ENCODE peak calls at places on chromosomes 7 and 10, in eight cellular contexts. A is H1, K is stomach, D is esophagus muscularis mucosa, W is Panc1, Y is GM12892, V is transverse colon, X is prostate gland. J is an unnamed sample.

GRCh38 chr7:142413280-142414000 is 155.6 kb upstream of the PRSS58 start:
- DNase-seq in V (no peak), D (no peak), X (no peak), K (no peak), A (no peak), W (no peak), Y (no peak), J (no peak)

GRCh38 chr10:132377326-132377725 is 19.7 kb upstream of the PWWP2B start:
- DNase-seq in W (no peak), D (no peak), A (no peak), K (no peak), X (no peak), V (no peak), Y (no peak), J (no peak)

GRCh38 chr10:61985715-61986114 is 84.2 kb downstream of the ARID5B start:
- DNase-seq in W (no peak), D (no peak), A (no peak), X (no peak), K (no peak), Y (no peak), V (no peak), J (no peak)

GRCh38 chr7:151142686-151143040 is 24.8 kb downstream of the GBX1 start:
- DNase-seq in K (peak), V (peak), D (no peak), Y (no peak), W (no peak), A (no peak), X (no peak), J (no peak)

GRCh38 chr7:149209518-149210269 is 14.3 kb downstream of the ZNF282 start:
- DNase-seq in Y (peak), A (peak), D (no peak), W (peak), X (no peak), V (peak), K (peak), J (peak)

GRCh38 chr7:43779032-43779812 is 20.7 kb downstream of the BLVRA start:
- DNase-seq in X (no peak), V (no peak), Y (no peak), D (peak), K (no peak), A (no peak), W (no peak), J (no peak)

GRCh38 chr7:25580156-25580555 is 351.9 kb upstream of the NPVF start:
- DNase-seq in V (no peak), D (no peak), W (no peak), Y (no peak), X (no peak), K (no peak), A (no peak), J (no peak)

GRCh38 chr10:60427148-60427547 is 37.5 kb upstream of the ANK3 start:
- DNase-seq in W (no peak), A (no peak), Y (no peak), K (no peak), V (no peak), X (no peak), D (no peak), J (no peak)

GRCh38 chr10:116679351-116679750 is 58.6 kb downstream of the PNLIPRP2 start:
- DNase-seq in Y (no peak), W (no peak), X (no peak), K (no peak), D (no peak), A (no peak), V (no peak), J (no peak)

GRCh38 chr10:7826971-7827370 is 8.7 kb downstream of the TAF3 start:
- DNase-seq in A (no peak), V (no peak), D (peak), X (no peak), W (no peak), K (no peak), Y (no peak), J (no peak)

GRCh38 chr7:108002726-108003590 is at the start of gene LAMB1:
- DNase-seq in V (peak), W (no peak), X (peak), D (no peak), A (peak), K (peak), Y (no peak), J (peak)

GRCh38 chr7:78473011-78473410 is 674.4 kb downstream of the PHTF2 start:
- DNase-seq in A (no peak), K (no peak), D (no peak), W (no peak), V (no peak), Y (no peak), X (no peak), J (no peak)

GRCh38 chr7:147833549-147833948 is 757.0 kb upstream of the C7orf33 start:
- DNase-seq in K (no peak), Y (no peak), V (no peak), A (peak), X (no peak), W (no peak), D (no peak), J (no peak)

GRCh38 chr10:104333037-104333727 is 5.1 kb downstream of the ITPRIP start:
- DNase-seq in X (no peak), K (peak), Y (no peak), V (no peak), D (no peak), A (no peak), W (no peak), J (no peak)

GRCh38 chr7:137992042-137992737 is 9.7 kb downstream of the CREB3L2 start:
- DNase-seq in V (no peak), A (no peak), X (no peak), D (no peak), Y (no peak), K (no peak), W (no peak), J (no peak)

GRCh38 chr10:78787095-78787494 is 281.7 kb upstream of the ZMIZ1 start:
- DNase-seq in D (no peak), V (no peak), X (no peak), A (no peak), Y (no peak), K (no peak), W (no peak), J (no peak)

GRCh38 chr10:22959292-22959691 is 31.4 kb downstream of the ARMC3 start:
- DNase-seq in W (no peak), Y (no peak), X (no peak), D (no peak), V (no peak), K (no peak), A (no peak), J (no peak)

GRCh38 chr7:82605247-82605864 is 161.8 kb upstream of the CACNA2D1 start:
- DNase-seq in W (no peak), D (no peak), X (no peak), A (no peak), Y (no peak), K (no peak), V (no peak), J (peak)

GRCh38 chr7:4220011-4220410 is 462.1 kb upstream of the FOXK1 start:
- DNase-seq in V (no peak), W (no peak), D (no peak), X (no peak), K (no peak), Y (no peak), A (no peak), J (no peak)

GRCh38 chr10:99888623-99889022 is 106.2 kb downstream of the ABCC2 start:
- DNase-seq in V (no peak), A (no peak), D (no peak), X (no peak), K (no peak), Y (no peak), W (no peak), J (no peak)

GRCh38 chr10:50395279-50395678 is 144.0 kb upstream of the ASAH2 start:
- DNase-seq in X (no peak), V (no peak), K (no peak), A (no peak), Y (no peak), D (no peak), W (no peak), J (no peak)

GRCh38 chr10:132232553-132232949 is 45.8 kb downstream of the DPYSL4 start:
- DNase-seq in X (no peak), Y (no peak), V (no peak), D (no peak), W (no peak), K (no peak), A (no peak), J (no peak)

GRCh38 chr7:25456467-25457171 is 228.3 kb upstream of the NPVF start:
- DNase-seq in V (peak), D (no peak), X (peak), W (no peak), K (peak), A (no peak), Y (no peak), J (no peak)

GRCh38 chr10:78062296-78062695 is 28.6 kb downstream of the RPS24 start:
- DNase-seq in V (no peak), K (no peak), A (no peak), Y (no peak), X (no peak), D (no peak), W (no peak), J (no peak)

GRCh38 chr7:104272767-104273384 is 55.5 kb upstream of the LHFPL3 start:
- DNase-seq in D (no peak), X (peak), A (no peak), Y (no peak), W (no peak), K (no peak), V (no peak), J (no peak)

GRCh38 chr7:110914263-110914662 is 176.7 kb upstream of the LRRN3 start:
- DNase-seq in D (no peak), X (no peak), A (no peak), V (no peak), W (no peak), K (no peak), Y (no peak), J (no peak)

GRCh38 chr7:110909102-110909501 is 181.8 kb upstream of the LRRN3 start:
- DNase-seq in Y (no peak), W (no peak), V (no peak), A (no peak), X (peak), D (no peak), K (no peak), J (no peak)

GRCh38 chr7:110905773-110906566 is 185.0 kb upstream of the LRRN3 start:
- DNase-seq in W (no peak), K (no peak), X (no peak), D (no peak), Y (no peak), A (no peak), V (no peak), J (no peak)

DNA sequence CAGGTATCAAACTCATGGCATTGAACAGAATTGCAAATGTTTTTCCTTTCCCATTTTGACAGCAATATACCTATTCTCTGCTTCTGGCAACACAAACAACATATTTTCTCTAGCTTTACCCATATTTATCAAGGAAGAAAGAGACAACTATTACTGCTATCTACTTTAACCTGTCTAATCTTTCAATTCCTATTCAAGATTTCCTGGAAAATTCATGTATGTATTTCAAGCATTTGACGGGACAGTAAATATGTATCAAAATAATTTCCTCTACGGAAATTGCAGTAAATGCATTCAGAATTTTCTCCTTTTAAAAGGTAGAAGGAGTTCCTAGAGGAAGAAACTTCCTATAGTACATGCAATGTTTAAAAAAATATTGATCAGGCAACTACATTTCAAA is 179.3 kb upstream of the LRRN3 start:
- DNase-seq in W (no peak), K (no peak), D (no peak), Y (no peak), A (no peak), V (no peak), X (no peak), J (no peak)
- TF ChIP-seq POLR2AphosphoS5 in W (no peak), K (no peak), D (no peak), Y (no peak), A (no peak), V (no peak), X (no peak), J (no peak)

DNA sequence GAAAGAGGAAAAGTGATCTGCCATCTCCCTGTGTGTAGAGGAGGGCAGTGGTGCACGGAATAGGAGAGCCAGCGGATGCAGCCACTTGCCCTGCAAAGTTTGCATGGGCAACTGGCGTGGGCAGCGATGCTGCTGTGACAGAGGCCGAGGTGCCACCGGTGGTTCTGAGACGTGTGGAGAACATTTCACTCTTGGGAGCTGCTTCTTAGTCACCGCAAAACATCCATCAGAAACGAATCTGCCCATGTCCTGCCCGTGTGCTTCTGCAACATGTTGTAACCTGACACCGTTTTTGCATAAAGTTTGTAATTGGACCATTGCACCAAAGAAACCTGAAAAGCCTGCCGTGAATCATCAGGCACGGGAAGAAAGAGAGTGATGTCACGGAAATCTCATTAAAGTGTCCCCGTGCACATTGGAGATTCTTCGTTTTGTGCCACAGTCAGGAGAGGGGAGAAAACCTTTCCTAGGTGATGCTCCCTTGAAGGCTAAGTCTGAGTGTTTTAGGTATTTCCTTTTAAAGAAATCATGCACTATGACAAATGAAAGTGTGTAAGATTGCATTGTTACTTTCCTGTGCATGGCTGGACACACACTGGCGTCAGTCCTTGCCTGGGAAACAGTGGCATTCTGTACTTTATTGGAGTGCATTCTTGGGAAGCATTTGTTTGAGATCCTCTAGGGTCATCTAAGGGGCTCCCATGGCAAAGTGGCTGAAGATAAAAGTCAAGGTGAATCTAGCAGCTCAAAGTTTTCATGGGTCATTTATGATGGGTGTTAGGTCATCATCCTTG is 302.6 kb downstream of the KLF6 start:
- DNase-seq in Y (no peak), D (no peak), K (peak), W (no peak), X (peak), A (no peak), V (peak), J (no peak)
- TF ChIP-seq POLR2AphosphoS5 in Y (no peak), D (peak), K (peak), W (no peak), X (peak), A (no peak), V (peak), J (no peak)

DNA sequence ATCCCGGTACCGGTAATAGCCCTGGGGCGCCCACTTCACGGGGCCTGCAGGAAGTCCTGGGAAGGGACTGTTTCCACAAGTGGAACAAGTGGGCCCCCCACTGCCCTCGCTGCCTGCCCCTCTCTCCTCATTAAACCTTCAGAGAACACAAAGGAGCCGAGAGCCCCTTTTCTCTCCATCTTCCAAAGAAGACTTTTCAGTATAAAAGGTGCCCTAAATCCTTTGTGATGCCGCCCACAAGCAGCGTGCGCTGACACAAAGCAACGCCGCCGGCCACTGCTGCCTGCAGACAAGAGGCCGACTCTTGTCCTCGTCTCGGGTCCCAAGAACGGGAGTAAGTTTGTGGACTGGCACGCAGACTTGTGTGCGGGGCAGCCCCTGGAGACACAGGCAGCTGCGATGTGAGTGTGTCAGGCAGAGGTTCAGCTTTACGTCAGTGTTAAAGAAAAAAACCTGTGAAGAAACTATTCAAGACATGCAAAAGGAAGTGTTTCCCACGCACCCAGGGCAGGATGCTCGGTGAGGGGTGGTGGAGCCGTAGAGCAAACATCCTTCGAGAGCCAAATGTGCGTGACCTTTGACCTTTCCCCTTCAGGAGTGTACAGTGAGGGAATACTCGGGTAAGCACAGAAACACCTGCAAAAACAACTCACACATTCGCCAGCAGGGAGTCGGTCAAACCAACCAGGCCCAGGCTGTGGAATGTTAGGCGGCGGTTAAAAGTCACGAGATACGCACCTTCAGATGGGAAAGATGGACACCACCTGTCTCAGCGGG is 118.2 kb downstream of the VIPR2 start:
- DNase-seq in V (peak), X (no peak), K (peak), W (no peak), Y (no peak), D (no peak), A (no peak), J (no peak)
- TF ChIP-seq POLR2AphosphoS5 in V (no peak), X (no peak), K (no peak), W (no peak), Y (no peak), D (no peak), A (no peak), J (no peak)

GRCh38 chr10:58322072-58322834 is 12.6 kb upstream of the UBE2D1 start:
- DNase-seq in Y (no peak), W (no peak), K (no peak), A (no peak), D (no peak), X (no peak), V (peak), J (no peak)
- TF ChIP-seq POLR2AphosphoS5 in Y (no peak), W (no peak), K (no peak), A (no peak), D (no peak), X (no peak), V (no peak), J (no peak)

DNA sequence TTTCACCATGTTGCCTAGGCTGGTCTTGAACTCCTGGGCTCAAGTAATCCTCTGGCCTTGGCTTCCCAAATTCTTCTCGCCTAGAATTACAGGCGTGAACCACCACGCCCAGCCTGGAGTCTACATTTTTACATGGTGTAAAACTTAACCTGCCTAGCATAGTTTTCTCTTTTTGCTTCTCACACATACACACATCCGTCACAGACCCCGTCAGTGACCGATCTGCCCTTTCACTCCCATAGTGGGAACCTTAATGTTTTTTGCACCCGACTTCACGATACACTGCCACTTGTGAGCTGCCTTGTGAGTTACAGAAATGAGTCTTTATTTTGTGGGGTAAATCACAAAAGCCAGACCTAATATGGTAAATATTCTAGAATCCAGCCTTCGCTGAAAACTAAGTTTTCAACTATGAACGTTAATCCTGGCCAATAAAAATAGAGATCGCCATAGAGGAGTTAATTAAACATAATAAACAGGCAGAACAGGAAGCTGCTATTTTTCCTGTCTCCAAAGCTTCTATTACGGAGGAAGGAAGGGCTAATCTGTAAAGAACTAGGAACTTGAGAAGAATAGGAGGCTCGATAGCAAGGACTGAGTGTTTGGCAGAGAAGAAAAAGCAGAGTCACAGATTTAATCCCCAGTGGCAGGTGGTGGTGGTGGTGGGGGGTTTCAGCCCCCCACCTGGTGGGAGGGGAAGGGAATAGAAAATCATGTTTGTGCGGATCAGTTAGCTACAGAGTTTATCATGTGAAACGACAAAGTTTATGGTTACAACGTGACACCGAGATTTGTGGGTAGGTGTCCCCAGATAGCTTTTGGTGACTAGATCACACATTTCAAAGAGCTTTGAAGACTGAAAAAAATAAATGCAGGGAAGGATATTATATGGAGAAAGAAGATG is 14.7 kb upstream of the FAM171A1 start:
- DNase-seq in K (no peak), A (no peak), Y (no peak), X (no peak), W (no peak), V (no peak), D (no peak), J (no peak)
- TF ChIP-seq POLR2AphosphoS5 in K (no peak), A (no peak), Y (no peak), X (no peak), W (no peak), V (no peak), D (no peak), J (no peak)